ENCODE peak calls at places on chromosomes 5 and 9, in seven cellular contexts. H is SK-N-SH, J is coronary artery, Q is fibroblast of the aortic adventitia, F is AG10803, G is MM.1S, A is astrocyte of the cerebellum. S is an unnamed sample.

GRCh38 chr9:134617246-134617645 is 24.4 kb upstream of the COL5A1 start:
- DNase-seq in H (no peak), J (peak), Q (no peak), F (no peak), G (no peak), A (no peak), S (no peak)

GRCh38 chr9:126521089-126521488 is 92.6 kb upstream of the LMX1B start:
- DNase-seq in H (no peak), J (no peak), Q (no peak), F (no peak), G (no peak), A (no peak), S (no peak)

GRCh38 chr5:114010362-114010761 is 351.5 kb upstream of the KCNN2 start:
- DNase-seq in H (no peak), J (no peak), Q (no peak), F (peak), G (no peak), A (peak), S (peak)

GRCh38 chr5:28281381-28281780 is 1243.0 kb upstream of the CDH9 start:
- DNase-seq in H (no peak), J (no peak), Q (no peak), F (no peak), G (no peak), A (peak), S (no peak)

GRCh38 chr9:77834898-77835505 is 186.9 kb upstream of the GNA14 start:
- DNase-seq in H (no peak), J (no peak), Q (peak), F (no peak), G (no peak), A (no peak), S (no peak)

GRCh38 chr9:124099860-124100259 is 88.3 kb downstream of the LHX2 start:
- DNase-seq in H (no peak), J (no peak), Q (no peak), F (no peak), G (no peak), A (no peak), S (no peak)

GRCh38 chr5:6228257-6229250 is 149.8 kb downstream of the MED10 start:
- DNase-seq in H (no peak), J (no peak), Q (no peak), F (peak), G (no peak), A (no peak), S (no peak)

GRCh38 chr5:151093476-151093889 is 12.6 kb upstream of the TNIP1 start:
- DNase-seq in H (no peak), J (no peak), Q (peak), F (peak), G (peak), A (peak), S (peak)

GRCh38 chr9:105309531-105309931 is 65.1 kb downstream of the SLC44A1 start:
- DNase-seq in H (no peak), J (no peak), Q (peak), F (no peak), G (no peak), A (no peak), S (no peak)

GRCh38 chr5:141871870-141872269 is 6.3 kb downstream of the PCDH1 start:
- DNase-seq in H (no peak), J (peak), Q (no peak), F (no peak), G (no peak), A (no peak), S (no peak)

GRCh38 chr9:35490155-35490909 is 421 bp downstream of the RUSC2 start:
- DNase-seq in H (peak), J (peak), Q (no peak), F (no peak), G (no peak), A (no peak), S (peak)

GRCh38 chr5:218457-219289 is 553 bp downstream of the SDHA start:
- DNase-seq in H (peak), J (no peak), Q (peak), F (peak), G (peak), A (no peak), S (peak)

GRCh38 chr9:94874316-94874715 is 147.8 kb downstream of the AOPEP start:
- DNase-seq in H (no peak), J (no peak), Q (peak), F (peak), G (no peak), A (peak), S (peak)

GRCh38 chr5:67879619-67880357 is 335.8 kb upstream of the PIK3R1 start:
- DNase-seq in H (no peak), J (no peak), Q (peak), F (peak), G (no peak), A (peak), S (peak)

GRCh38 chr5:180935203-180935602 is 36.2 kb downstream of the BTNL8 start:
- DNase-seq in H (no peak), J (no peak), Q (no peak), F (no peak), G (no peak), A (no peak), S (no peak)

GRCh38 chr9:33677506-33677809 is 117.9 kb upstream of the PRSS3 start:
- DNase-seq in H (no peak), J (no peak), Q (peak), F (no peak), G (no peak), A (no peak), S (no peak)

GRCh38 chr9:135500071-135500524 is 384 bp upstream of the MRPS2 start:
- DNase-seq in H (no peak), J (no peak), Q (peak), F (no peak), G (no peak), A (no peak), S (no peak)

GRCh38 chr5:163661358-163661757 is 155.9 kb downstream of the MAT2B start:
- DNase-seq in H (no peak), J (no peak), Q (no peak), F (no peak), G (no peak), A (no peak), S (no peak)

GRCh38 chr5:148860599-148860998 is 34.2 kb downstream of the ADRB2 start:
- DNase-seq in H (no peak), J (no peak), Q (no peak), F (no peak), G (no peak), A (no peak), S (no peak)

GRCh38 chr5:73792687-73793320 is 166.8 kb downstream of the ARHGEF28 start:
- DNase-seq in H (peak), J (peak), Q (peak), F (peak), G (peak), A (peak), S (peak)

DNA sequence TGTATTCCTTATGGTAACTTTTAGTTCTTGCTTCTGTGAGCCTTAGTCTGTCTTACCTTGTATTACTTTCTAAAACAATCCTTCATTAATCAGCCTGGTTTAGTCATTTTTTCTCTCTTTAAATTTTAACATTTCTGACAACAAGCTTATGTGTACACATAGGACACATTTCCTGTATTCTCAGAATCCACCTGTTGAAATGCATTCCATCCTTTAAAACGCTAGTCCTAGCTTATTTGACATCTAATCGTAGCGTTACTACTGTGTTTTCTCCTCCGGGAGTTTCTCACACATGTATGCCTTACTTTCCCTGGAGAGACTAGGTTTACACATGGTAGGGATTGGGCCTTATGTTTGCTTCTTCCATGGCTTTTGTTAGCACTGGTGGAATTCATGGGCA is 3.8 kb downstream of the TARS1 start:
- DNase-seq in H (no peak), J (no peak), Q (no peak), F (no peak), G (no peak), A (no peak), S (no peak)
- H3K4me3 ChIP-seq in H (no peak), J (no peak), Q (no peak), F (no peak), G (no peak), A (no peak), S (no peak)

GRCh38 chr5:77770293-77771005 is 5.7 kb downstream of the TBCA start:
- DNase-seq in H (no peak), J (no peak), Q (no peak), F (no peak), G (no peak), A (no peak), S (no peak)
- TF ChIP-seq CTCF in H (no peak), J (no peak), Q (no peak), F (no peak), G (no peak), A (no peak), S (no peak)

GRCh38 chr9:127812009-127812408 is 9.3 kb downstream of the FPGS start:
- DNase-seq in H (no peak), J (no peak), Q (no peak), F (no peak), G (no peak), A (no peak), S (no peak)
- H3K4me3 ChIP-seq in H (no peak), J (no peak), Q (no peak), F (no peak), G (no peak), A (no peak), S (no peak)

GRCh38 chr5:56481147-56481997 is 248.2 kb upstream of the ANKRD55 start:
- DNase-seq in H (peak), J (no peak), Q (peak), F (peak), G (peak), A (no peak), S (no peak)
- TF ChIP-seq CTCF in H (peak), J (no peak), Q (peak), F (peak), G (peak), A (peak), S (peak)

DNA sequence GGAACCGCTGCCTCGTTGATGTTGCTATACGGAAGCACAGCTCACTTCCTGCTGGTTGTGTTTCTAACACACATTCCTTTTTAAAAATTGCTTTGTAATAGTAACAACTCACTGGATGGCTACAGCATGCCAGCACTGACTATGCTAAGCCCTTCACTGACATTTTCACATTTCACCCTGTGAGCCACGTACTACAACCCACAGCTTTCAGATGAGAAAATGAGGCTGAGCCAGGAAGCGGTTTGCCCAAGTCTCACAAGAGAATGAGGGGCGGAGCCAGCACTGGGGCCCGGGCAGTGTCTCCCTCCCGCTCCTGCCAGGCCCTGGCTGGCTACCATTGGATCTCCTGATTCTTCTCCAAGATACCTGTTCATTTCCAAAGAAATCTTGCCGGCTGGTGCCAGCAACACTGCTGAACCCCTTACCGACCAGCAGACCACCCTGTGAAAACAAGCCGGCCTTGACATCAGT is 38.3 kb downstream of the FAM78A start:
- DNase-seq in H (no peak), J (no peak), Q (peak), F (peak), G (peak), A (peak), S (peak)
- H3K4me3 ChIP-seq in H (no peak), J (peak), Q (no peak), F (no peak), G (peak), A (no peak), S (no peak)

GRCh38 chr9:90871327-90871935 is 69.8 kb downstream of the SYK start:
- DNase-seq in H (no peak), J (no peak), Q (peak), F (peak), G (no peak), A (no peak), S (no peak)
- TF ChIP-seq CTCF in H (no peak), J (no peak), Q (no peak), F (no peak), G (no peak), A (no peak), S (no peak)

GRCh38 chr9:107638922-107639321 is 149.4 kb upstream of the KLF4 start:
- DNase-seq in H (no peak), J (peak), Q (peak), F (peak), G (peak), A (no peak), S (peak)
- H3K4me3 ChIP-seq in H (no peak), J (peak), Q (peak), F (peak), G (peak), A (no peak), S (peak)

DNA sequence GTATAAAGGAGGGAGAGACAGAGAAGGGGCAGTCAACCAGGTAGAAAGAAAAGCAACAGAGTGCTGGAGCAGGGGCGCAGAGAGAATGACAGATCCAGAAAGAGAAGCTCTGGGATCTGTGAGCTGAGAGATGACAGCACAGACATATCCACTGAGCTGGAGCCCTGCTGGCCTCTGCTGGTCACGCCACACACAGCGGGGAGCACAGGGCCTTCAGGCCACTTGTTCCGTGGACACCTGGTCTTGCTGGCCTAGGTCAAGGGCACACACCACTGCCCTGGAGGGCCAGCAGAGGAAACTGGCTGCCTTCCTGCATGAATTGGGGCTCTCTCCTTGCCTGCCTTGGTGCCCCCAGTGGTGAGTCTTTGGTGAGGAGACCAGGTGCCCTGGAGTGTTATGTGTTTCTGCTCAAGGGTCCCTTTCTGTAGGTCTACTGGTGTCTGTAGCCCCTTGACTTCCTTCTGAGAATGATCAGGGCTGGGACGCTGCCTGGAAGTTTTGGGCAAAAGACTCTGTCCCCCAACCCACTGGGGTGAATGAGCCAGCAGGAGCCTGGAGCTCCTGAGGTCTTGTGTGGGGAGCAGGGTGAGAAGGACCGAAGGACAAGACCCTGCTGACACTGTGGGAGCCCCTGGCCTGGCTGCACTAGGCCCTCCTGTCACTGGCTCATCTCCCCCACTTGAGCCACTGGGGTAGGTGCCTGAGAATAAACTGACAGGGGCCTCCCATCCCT is 59.2 kb upstream of the ADAMTS2 start:
- DNase-seq in H (peak), J (peak), Q (peak), F (peak), G (no peak), A (no peak), S (peak)
- TF ChIP-seq CTCF in H (no peak), J (no peak), Q (peak), F (peak), G (no peak), A (no peak), S (peak)

S was measured in foreskin fibroblast.